ENCODE peak calls at places on chromosomes 12 and 14, in four cellular contexts. One of them, this sample, is unnamed.

GRCh38 chr12:111048991-111049390 is 128.6 kb upstream of the MYL2 start:
- DNase-seq in kidney epithelial cell: no peak
- DNase-seq in cardiac fibroblast: no peak
- DNase-seq in effector memory CD4-positive, alpha-beta T cell: no peak
- DNase-seq in this sample: no peak

GRCh38 chr14:88937706-88938105 is 113.3 kb downstream of the TTC8 start:
- DNase-seq in kidney epithelial cell: no peak
- DNase-seq in cardiac fibroblast: no peak
- DNase-seq in effector memory CD4-positive, alpha-beta T cell: no peak
- DNase-seq in this sample: no peak

GRCh38 chr12:51905507-51906438 is 1.5 kb upstream of the ACVRL1 start:
- DNase-seq in kidney epithelial cell: no peak
- DNase-seq in cardiac fibroblast: peak
- DNase-seq in effector memory CD4-positive, alpha-beta T cell: no peak
- DNase-seq in this sample: no peak

GRCh38 chr14:52315355-52315718 is 1.2 kb downstream of the PTGER2 start:
- DNase-seq in kidney epithelial cell: no peak
- DNase-seq in cardiac fibroblast: peak
- DNase-seq in effector memory CD4-positive, alpha-beta T cell: no peak
- DNase-seq in this sample: no peak

GRCh38 chr14:98909251-98909944 is 362.6 kb downstream of the BCL11B start:
- DNase-seq in kidney epithelial cell: peak
- DNase-seq in cardiac fibroblast: peak
- DNase-seq in effector memory CD4-positive, alpha-beta T cell: no peak
- DNase-seq in this sample: no peak

GRCh38 chr12:109875572-109876131 is 4.7 kb downstream of the GLTP start:
- DNase-seq in kidney epithelial cell: no peak
- DNase-seq in cardiac fibroblast: no peak
- DNase-seq in effector memory CD4-positive, alpha-beta T cell: no peak
- DNase-seq in this sample: no peak

GRCh38 chr14:61188196-61188595 is 92.9 kb downstream of the TMEM30B start:
- DNase-seq in kidney epithelial cell: no peak
- DNase-seq in cardiac fibroblast: peak
- DNase-seq in effector memory CD4-positive, alpha-beta T cell: no peak
- DNase-seq in this sample: no peak

GRCh38 chr12:76927170-76927784 is 48.5 kb upstream of the CSRP2 start:
- DNase-seq in kidney epithelial cell: no peak
- DNase-seq in cardiac fibroblast: peak
- DNase-seq in effector memory CD4-positive, alpha-beta T cell: no peak
- DNase-seq in this sample: no peak

GRCh38 chr12:50073206-50073605 is 11.9 kb upstream of the SMARCD1 start:
- DNase-seq in kidney epithelial cell: no peak
- DNase-seq in cardiac fibroblast: no peak
- DNase-seq in effector memory CD4-positive, alpha-beta T cell: no peak
- DNase-seq in this sample: no peak

GRCh38 chr12:32034045-32034444 is 72.6 kb upstream of the BICD1 start:
- DNase-seq in kidney epithelial cell: no peak
- DNase-seq in cardiac fibroblast: no peak
- DNase-seq in effector memory CD4-positive, alpha-beta T cell: no peak
- DNase-seq in this sample: no peak

GRCh38 chr12:12896261-12896660 is 4.9 kb downstream of the GPRC5A start:
- DNase-seq in kidney epithelial cell: no peak
- DNase-seq in cardiac fibroblast: peak
- DNase-seq in effector memory CD4-positive, alpha-beta T cell: no peak
- DNase-seq in this sample: peak

GRCh38 chr12:128266086-128266485 is 884 bp upstream of the TMEM132C start:
- DNase-seq in kidney epithelial cell: no peak
- DNase-seq in cardiac fibroblast: no peak
- DNase-seq in effector memory CD4-positive, alpha-beta T cell: no peak
- DNase-seq in this sample: no peak

GRCh38 chr12:13000616-13000934 is 510 bp upstream of the HEBP1 start:
- DNase-seq in kidney epithelial cell: no peak
- DNase-seq in cardiac fibroblast: no peak
- DNase-seq in effector memory CD4-positive, alpha-beta T cell: no peak
- DNase-seq in this sample: no peak

GRCh38 chr12:108634225-108634795 is 616 bp upstream of the SELPLG start:
- DNase-seq in kidney epithelial cell: no peak
- DNase-seq in cardiac fibroblast: no peak
- DNase-seq in effector memory CD4-positive, alpha-beta T cell: peak
- DNase-seq in this sample: no peak

GRCh38 chr14:45034730-45035129 is 49.2 kb upstream of the PRPF39 start:
- DNase-seq in kidney epithelial cell: no peak
- DNase-seq in cardiac fibroblast: no peak
- DNase-seq in effector memory CD4-positive, alpha-beta T cell: no peak
- DNase-seq in this sample: no peak

GRCh38 chr12:106962291-106962690 is 6.6 kb downstream of the TMEM263 start:
- DNase-seq in kidney epithelial cell: no peak
- DNase-seq in cardiac fibroblast: no peak
- DNase-seq in effector memory CD4-positive, alpha-beta T cell: no peak
- DNase-seq in this sample: no peak

GRCh38 chr14:76395161-76395560 is 19.2 kb downstream of the ESRRB start:
- DNase-seq in kidney epithelial cell: no peak
- DNase-seq in cardiac fibroblast: no peak
- DNase-seq in effector memory CD4-positive, alpha-beta T cell: no peak
- DNase-seq in this sample: no peak

GRCh38 chr12:49885118-49885517 is 18.6 kb downstream of the FAIM2 start:
- DNase-seq in kidney epithelial cell: no peak
- DNase-seq in cardiac fibroblast: no peak
- DNase-seq in effector memory CD4-positive, alpha-beta T cell: no peak
- DNase-seq in this sample: no peak

GRCh38 chr14:50342211-50343080 is 30.3 kb downstream of the DMAC2L start:
- DNase-seq in kidney epithelial cell: no peak
- DNase-seq in cardiac fibroblast: peak
- DNase-seq in effector memory CD4-positive, alpha-beta T cell: no peak
- DNase-seq in this sample: peak

GRCh38 chr14:65910108-65910507 is 497.6 kb downstream of the FUT8 start:
- DNase-seq in kidney epithelial cell: peak
- DNase-seq in cardiac fibroblast: peak
- DNase-seq in effector memory CD4-positive, alpha-beta T cell: no peak
- DNase-seq in this sample: peak

GRCh38 chr12:113683566-113683965 is 211.9 kb upstream of the LHX5 start:
- DNase-seq in kidney epithelial cell: no peak
- DNase-seq in cardiac fibroblast: no peak
- DNase-seq in effector memory CD4-positive, alpha-beta T cell: no peak
- DNase-seq in this sample: no peak

GRCh38 chr12:104752883-104753282 is 205.2 kb downstream of the SLC41A2 start:
- DNase-seq in kidney epithelial cell: no peak
- DNase-seq in cardiac fibroblast: no peak
- DNase-seq in effector memory CD4-positive, alpha-beta T cell: no peak
- DNase-seq in this sample: no peak

GRCh38 chr12:58648151-58648550 is 272.2 kb downstream of the LRIG3 start:
- DNase-seq in kidney epithelial cell: no peak
- DNase-seq in cardiac fibroblast: no peak
- DNase-seq in effector memory CD4-positive, alpha-beta T cell: no peak
- DNase-seq in this sample: no peak

GRCh38 chr14:75147423-75148071 is 20.7 kb upstream of the NEK9 start:
- DNase-seq in kidney epithelial cell: no peak
- DNase-seq in cardiac fibroblast: peak
- DNase-seq in effector memory CD4-positive, alpha-beta T cell: no peak
- DNase-seq in this sample: peak

GRCh38 chr14:91367173-91368171 is 50.1 kb downstream of the CCDC88C start:
- DNase-seq in kidney epithelial cell: peak
- DNase-seq in cardiac fibroblast: peak
- DNase-seq in effector memory CD4-positive, alpha-beta T cell: peak
- DNase-seq in this sample: no peak

GRCh38 chr12:10540776-10541205 is 35.1 kb downstream of the EIF2S3B start:
- DNase-seq in kidney epithelial cell: no peak
- DNase-seq in cardiac fibroblast: no peak
- DNase-seq in effector memory CD4-positive, alpha-beta T cell: no peak
- DNase-seq in this sample: no peak

GRCh38 chr12:102769323-102769916 is 147.6 kb downstream of the PAH start:
- DNase-seq in kidney epithelial cell: no peak
- DNase-seq in cardiac fibroblast: peak
- DNase-seq in effector memory CD4-positive, alpha-beta T cell: no peak
- DNase-seq in this sample: peak

GRCh38 chr12:112115259-112116045 is 6.9 kb upstream of the NAA25 start:
- DNase-seq in kidney epithelial cell: no peak
- DNase-seq in cardiac fibroblast: no peak
- DNase-seq in effector memory CD4-positive, alpha-beta T cell: no peak
- DNase-seq in this sample: no peak

GRCh38 chr12:121036810-121037326 is 2.2 kb downstream of the OASL start:
- DNase-seq in kidney epithelial cell: peak
- DNase-seq in cardiac fibroblast: peak
- DNase-seq in effector memory CD4-positive, alpha-beta T cell: no peak
- DNase-seq in this sample: peak

GRCh38 chr12:19181666-19182426 is 52.3 kb downstream of the PLEKHA5 start:
- DNase-seq in kidney epithelial cell: no peak
- DNase-seq in cardiac fibroblast: peak
- DNase-seq in effector memory CD4-positive, alpha-beta T cell: no peak
- DNase-seq in this sample: no peak

GRCh38 chr12:78470354-78471195 is 394.0 kb upstream of the SYT1 start:
- DNase-seq in kidney epithelial cell: peak
- DNase-seq in cardiac fibroblast: peak
- DNase-seq in effector memory CD4-positive, alpha-beta T cell: no peak
- DNase-seq in this sample: peak

GRCh38 chr12:24823808-24824515 is 124.9 kb downstream of the BCAT1 start:
- DNase-seq in kidney epithelial cell: no peak
- DNase-seq in cardiac fibroblast: no peak
- DNase-seq in effector memory CD4-positive, alpha-beta T cell: no peak
- DNase-seq in this sample: no peak

GRCh38 chr12:55702861-55703260 is 4.8 kb downstream of the ITGA7 start:
- DNase-seq in kidney epithelial cell: no peak
- DNase-seq in cardiac fibroblast: no peak
- DNase-seq in effector memory CD4-positive, alpha-beta T cell: no peak
- DNase-seq in this sample: no peak

GRCh38 chr14:100278702-100279101 is 27.5 kb downstream of the SLC25A29 start:
- DNase-seq in kidney epithelial cell: no peak
- DNase-seq in cardiac fibroblast: peak
- DNase-seq in effector memory CD4-positive, alpha-beta T cell: no peak
- DNase-seq in this sample: peak

GRCh38 chr12:45369065-45369464 is 153.2 kb downstream of the ANO6 start:
- DNase-seq in kidney epithelial cell: no peak
- DNase-seq in cardiac fibroblast: peak
- DNase-seq in effector memory CD4-positive, alpha-beta T cell: no peak
- DNase-seq in this sample: peak

GRCh38 chr14:68705741-68706283 is 87.1 kb downstream of the ZFP36L1 start:
- DNase-seq in kidney epithelial cell: no peak
- DNase-seq in cardiac fibroblast: no peak
- DNase-seq in effector memory CD4-positive, alpha-beta T cell: no peak
- DNase-seq in this sample: no peak

GRCh38 chr12:53103860-53104305 is 597 bp downstream of the SOAT2 start:
- DNase-seq in kidney epithelial cell: no peak
- DNase-seq in cardiac fibroblast: peak
- DNase-seq in effector memory CD4-positive, alpha-beta T cell: no peak
- DNase-seq in this sample: no peak

GRCh38 chr14:101628471-101628966 is 67.2 kb downstream of the DIO3 start:
- DNase-seq in kidney epithelial cell: peak
- DNase-seq in cardiac fibroblast: peak
- DNase-seq in effector memory CD4-positive, alpha-beta T cell: peak
- DNase-seq in this sample: no peak
- H3K4me3 ChIP-seq in kidney epithelial cell: no peak
- H3K4me3 ChIP-seq in cardiac fibroblast: peak
- H3K4me3 ChIP-seq in effector memory CD4-positive, alpha-beta T cell: no peak
- H3K4me3 ChIP-seq in this sample: peak

DNA sequence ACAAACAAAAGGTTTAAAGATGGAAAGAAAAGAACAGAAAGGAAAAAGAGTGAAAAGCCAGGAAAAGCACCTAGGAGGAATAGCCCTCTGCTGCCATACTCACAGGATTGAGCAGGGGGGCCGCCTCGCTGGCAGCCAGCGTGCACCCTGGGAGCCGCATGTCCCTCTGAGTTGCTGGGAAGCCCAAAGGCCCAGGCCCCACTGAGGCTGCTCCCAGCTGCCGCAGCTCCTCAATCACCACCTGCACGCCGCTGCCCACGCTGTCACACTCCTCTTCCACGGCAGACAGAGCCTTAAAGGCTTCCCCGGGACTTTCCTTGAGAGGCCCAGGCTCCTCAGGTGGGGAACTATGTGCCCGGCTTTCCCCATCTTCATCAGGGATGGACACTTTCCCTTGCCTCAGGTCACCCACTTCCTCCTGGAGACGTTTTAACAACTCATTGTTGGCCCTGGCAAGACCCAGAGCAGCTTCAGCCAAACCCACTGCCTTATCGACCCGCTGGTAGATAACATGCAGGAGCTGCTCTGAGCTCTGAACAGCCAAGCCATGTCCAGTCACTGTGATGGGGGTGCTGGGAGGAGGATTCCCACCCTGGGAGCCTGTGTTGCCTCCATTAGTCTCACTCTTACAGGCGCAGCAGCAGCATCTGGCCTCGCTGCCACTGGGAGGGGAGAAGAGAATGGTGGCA is 11.5 kb downstream of the C14orf93 start:
- DNase-seq in kidney epithelial cell: no peak
- DNase-seq in cardiac fibroblast: no peak
- DNase-seq in effector memory CD4-positive, alpha-beta T cell: no peak
- DNase-seq in this sample: no peak
- H3K4me3 ChIP-seq in kidney epithelial cell: no peak
- H3K4me3 ChIP-seq in cardiac fibroblast: no peak
- H3K4me3 ChIP-seq in effector memory CD4-positive, alpha-beta T cell: no peak
- H3K4me3 ChIP-seq in this sample: no peak

DNA sequence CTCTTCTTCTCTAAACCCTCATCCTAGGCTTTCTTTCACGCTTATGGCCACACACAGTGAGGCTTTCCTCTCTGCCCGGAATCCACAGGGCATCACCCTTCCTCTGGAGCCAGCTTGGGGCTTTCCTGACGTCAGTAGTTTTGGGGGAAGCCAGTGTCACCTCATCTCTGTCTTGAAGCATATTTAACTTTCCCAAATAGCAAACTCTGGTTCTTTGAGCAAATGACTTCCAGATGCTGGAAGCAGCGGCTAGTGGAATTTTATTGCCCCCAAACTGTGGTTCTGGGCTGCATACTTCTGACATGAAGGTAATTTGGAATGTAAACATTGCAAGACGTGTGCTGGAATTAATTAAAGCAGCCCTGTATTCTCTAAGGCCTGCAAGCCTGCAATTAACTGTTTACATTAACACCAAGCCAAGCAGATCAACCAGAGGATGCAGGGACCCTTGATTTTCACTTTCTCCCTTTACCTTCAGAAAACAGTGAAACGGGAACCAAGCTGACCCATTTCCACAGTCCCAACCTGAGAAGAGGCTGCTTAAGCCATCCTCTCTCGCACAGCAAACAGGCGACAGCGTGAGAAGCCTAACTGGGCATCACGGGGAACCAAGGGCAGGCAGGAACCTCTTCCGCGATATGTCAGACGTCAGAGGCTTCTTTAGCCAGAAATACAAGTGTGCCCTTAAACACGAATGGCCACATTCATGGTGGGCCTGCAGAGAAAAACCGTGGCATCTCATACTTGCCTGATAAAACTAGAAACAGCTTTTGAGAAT is 258.4 kb downstream of the CACNA1C start:
- DNase-seq in kidney epithelial cell: no peak
- DNase-seq in cardiac fibroblast: peak
- DNase-seq in effector memory CD4-positive, alpha-beta T cell: no peak
- DNase-seq in this sample: peak
- H3K4me3 ChIP-seq in kidney epithelial cell: no peak
- H3K4me3 ChIP-seq in cardiac fibroblast: no peak
- H3K4me3 ChIP-seq in effector memory CD4-positive, alpha-beta T cell: no peak
- H3K4me3 ChIP-seq in this sample: no peak

DNA sequence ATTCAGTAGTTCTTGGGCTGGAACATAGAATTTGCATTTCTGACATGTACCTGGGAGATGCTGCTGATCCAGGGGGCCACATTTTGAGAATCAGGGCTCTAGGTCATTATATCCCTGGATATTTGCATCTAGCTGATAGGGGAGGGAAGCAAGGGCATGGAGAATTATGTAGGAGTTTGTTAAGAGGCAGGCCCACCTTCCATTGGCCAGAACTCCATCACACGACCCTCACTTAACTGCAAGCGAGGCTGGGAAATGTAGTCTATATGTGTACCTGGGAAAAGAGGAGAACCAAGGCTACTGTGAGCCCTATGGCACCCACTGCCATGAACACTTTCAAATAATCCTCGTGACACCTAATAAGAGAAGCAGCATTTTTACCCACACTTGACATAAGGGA is 657.6 kb downstream of the MED13L start:
- DNase-seq in kidney epithelial cell: no peak
- DNase-seq in cardiac fibroblast: no peak
- DNase-seq in effector memory CD4-positive, alpha-beta T cell: no peak
- DNase-seq in this sample: no peak
- H3K4me3 ChIP-seq in kidney epithelial cell: no peak
- H3K4me3 ChIP-seq in cardiac fibroblast: no peak
- H3K4me3 ChIP-seq in effector memory CD4-positive, alpha-beta T cell: no peak
- H3K4me3 ChIP-seq in this sample: no peak

This sample was measured in AG09309.